ENCODE peak calls at places on chromosomes 3 and 15, in four cellular contexts. C, R, O and B are unnamed samples.
A peak's percentile ranks its signal among the peaks of the same experiment; 100 is the strongest.

GRCh38 chr15:82300883-82301282 is 38.3 kb downstream of the SAXO2 start:
- DNase-seq in O (no peak), C (no peak), R (no peak), B (no peak)

GRCh38 chr3:188947401-188947982 is 224.3 kb upstream of the TPRG1 start:
- DNase-seq in C (peak; percentile 20), O (peak; percentile 89), R (peak; percentile 82), B (peak; percentile 91)

GRCh38 chr3:149765762-149766334 is 13.6 kb upstream of the COMMD2 start:
- DNase-seq in O (no peak), R (no peak), C (no peak), B (peak; percentile 55)

GRCh38 chr15:58980351-58980939 is 7.0 kb upstream of the RNF111 start:
- DNase-seq in R (no peak), C (no peak), O (no peak), B (peak; percentile 61)

GRCh38 chr3:174408310-174408709 is 450.8 kb upstream of the NAALADL2 start:
- DNase-seq in R (no peak), O (no peak), C (no peak), B (peak; percentile 22)

GRCh38 chr3:23331141-23331935 is 128.2 kb downstream of the UBE2E2 start:
- DNase-seq in C (no peak), R (no peak), O (no peak), B (no peak)

GRCh38 chr3:38149701-38150100 is 11.2 kb downstream of the MYD88 start:
- DNase-seq in R (no peak), C (no peak), O (no peak), B (no peak)

GRCh38 chr3:131216801-131217200 is 164.8 kb upstream of the NUDT16 start:
- DNase-seq in O (no peak), R (no peak), C (no peak), B (peak; percentile 52)

GRCh38 chr3:194875581-194876402 is 190.1 kb downstream of the FAM43A start:
- DNase-seq in C (peak; percentile 9), O (no peak), R (no peak), B (no peak)

GRCh38 chr15:43939070-43939469 is 112.3 kb downstream of the WDR76 start:
- DNase-seq in O (no peak), C (no peak), R (no peak), B (no peak)

GRCh38 chr3:101845405-101845804 is 3.9 kb upstream of the NFKBIZ start:
- DNase-seq in O (no peak), C (no peak), R (no peak), B (no peak)

GRCh38 chr15:32855942-32856341 is 138.1 kb downstream of the GREM1 start:
- DNase-seq in O (no peak), R (peak; percentile 6), C (no peak), B (peak; percentile 98)

GRCh38 chr3:43747641-43748040 is 56.9 kb downstream of the ABHD5 start:
- DNase-seq in R (no peak), C (no peak), O (no peak), B (peak; percentile 65)

GRCh38 chr3:14031271-14031670 is 93.4 kb downstream of the CHCHD4 start:
- DNase-seq in O (no peak), R (no peak), C (no peak), B (no peak)

GRCh38 chr3:155217591-155217990 is 75.9 kb downstream of the STRIT1 start:
- DNase-seq in C (no peak), O (no peak), R (no peak), B (peak; percentile 73)

DNA sequence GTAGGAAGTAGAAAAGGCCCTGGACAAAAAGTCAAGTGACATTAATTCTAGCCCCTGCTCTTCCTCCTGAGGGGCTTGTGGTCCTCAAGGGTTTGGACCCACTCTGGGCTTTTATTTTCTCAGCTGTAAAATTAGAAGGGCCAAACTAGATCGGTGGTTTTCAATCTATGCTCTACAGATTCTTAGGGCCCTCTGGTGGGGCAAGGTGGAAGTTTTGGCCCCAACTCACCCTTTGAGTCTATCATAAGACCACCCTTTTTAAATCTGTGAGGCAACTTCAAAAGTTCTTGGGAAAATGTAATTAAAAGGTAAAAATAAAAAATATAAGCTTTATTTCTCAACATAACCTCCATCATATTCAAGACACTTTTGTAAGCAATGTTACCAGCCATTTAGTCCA is 25.6 kb upstream of the CFAP161 start:
- DNase-seq in C (no peak), R (no peak), O (no peak), B (no peak)
- TF ChIP-seq CTCF in C (peak; percentile 36), R (peak; percentile 41), O (no peak), B (peak; percentile 37)

DNA sequence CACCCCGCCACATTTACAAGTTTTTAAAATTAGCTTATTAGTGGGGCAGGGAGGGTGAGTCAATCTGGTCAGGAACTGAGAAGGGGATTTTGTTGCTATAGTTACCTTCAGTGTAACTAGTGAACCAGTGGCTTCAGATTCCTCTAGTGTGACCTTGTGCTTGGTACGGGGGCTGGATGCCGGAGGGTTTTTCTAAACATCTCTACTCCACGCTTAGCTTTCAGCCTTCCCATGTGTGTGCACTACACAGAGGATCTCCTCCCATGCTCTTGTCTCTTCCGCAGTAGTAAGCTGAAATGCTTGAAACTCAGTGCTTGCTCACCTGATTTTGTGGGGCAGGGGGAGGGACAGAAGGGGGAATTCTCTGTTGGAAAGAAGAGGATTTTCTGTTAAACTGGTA is 67.9 kb upstream of the AKAP13 start:
- DNase-seq in R (no peak), O (no peak), C (no peak), B (peak; percentile 67)
- H3K4me3 ChIP-seq in R (no peak overlapping the region), O (no peak overlapping the region), C (no peak overlapping the region), B (no peak overlapping the region)

GRCh38 chr15:79310985-79311900 is at the start of gene TMED3:
- DNase-seq in O (peak; percentile 87), R (peak; percentile 49), C (peak; percentile 68), B (peak; percentile 89)
- TF ChIP-seq CTCF in O (no peak), R (no peak), C (peak; percentile 19), B (peak; percentile 30)

GRCh38 chr15:64987136-64987535 is 2.6 kb downstream of the SPG21 start:
- DNase-seq in O (no peak), R (no peak), C (no peak), B (peak; percentile 38)

GRCh38 chr15:64989331-64990167 is at the start of gene SPG21:
- DNase-seq in C (peak; percentile 89), O (peak; percentile 96), R (peak; percentile 94), B (peak; percentile 95)

GRCh38 chr15:64981812-64982431 is 7.8 kb downstream of the SPG21 start:
- DNase-seq in O (no peak), C (no peak), R (no peak), B (no peak)

GRCh38 chr15:64982472-64982871 is 7.2 kb downstream of the SPG21 start:
- DNase-seq in C (no peak), R (no peak), O (no peak), B (peak; percentile 58)

GRCh38 chr15:64985382-64986033 is 4.2 kb downstream of the SPG21 start:
- DNase-seq in C (no peak), R (no peak), O (no peak), B (peak; percentile 71)
- H3K4me3 ChIP-seq in C (no peak overlapping the region), R (no peak overlapping the region), O (no peak overlapping the region), B (peak overlapping the region; percentile 10)

GRCh38 chr3:171157980-171158379 is 131.5 kb upstream of the SLC2A2 start:
- DNase-seq in C (no peak), R (no peak), O (no peak), B (no peak)

GRCh38 chr3:171155122-171155700 is 128.7 kb upstream of the SLC2A2 start:
- DNase-seq in O (no peak), C (no peak), R (no peak), B (no peak)

GRCh38 chr3:171156455-171157005 is 130.0 kb upstream of the SLC2A2 start:
- DNase-seq in C (no peak), R (peak; percentile 17), O (no peak), B (peak; percentile 76)

GRCh38 chr3:171159024-171159821 is 132.7 kb upstream of the SLC2A2 start:
- DNase-seq in C (no peak), R (no peak), O (no peak), B (no peak)

GRCh38 chr3:171157286-171157685 is 130.8 kb upstream of the SLC2A2 start:
- DNase-seq in R (peak; percentile 33), C (no peak), O (no peak), B (no peak)
- TF ChIP-seq CTCF in R (no peak), C (no peak), O (no peak), B (no peak)

DNA sequence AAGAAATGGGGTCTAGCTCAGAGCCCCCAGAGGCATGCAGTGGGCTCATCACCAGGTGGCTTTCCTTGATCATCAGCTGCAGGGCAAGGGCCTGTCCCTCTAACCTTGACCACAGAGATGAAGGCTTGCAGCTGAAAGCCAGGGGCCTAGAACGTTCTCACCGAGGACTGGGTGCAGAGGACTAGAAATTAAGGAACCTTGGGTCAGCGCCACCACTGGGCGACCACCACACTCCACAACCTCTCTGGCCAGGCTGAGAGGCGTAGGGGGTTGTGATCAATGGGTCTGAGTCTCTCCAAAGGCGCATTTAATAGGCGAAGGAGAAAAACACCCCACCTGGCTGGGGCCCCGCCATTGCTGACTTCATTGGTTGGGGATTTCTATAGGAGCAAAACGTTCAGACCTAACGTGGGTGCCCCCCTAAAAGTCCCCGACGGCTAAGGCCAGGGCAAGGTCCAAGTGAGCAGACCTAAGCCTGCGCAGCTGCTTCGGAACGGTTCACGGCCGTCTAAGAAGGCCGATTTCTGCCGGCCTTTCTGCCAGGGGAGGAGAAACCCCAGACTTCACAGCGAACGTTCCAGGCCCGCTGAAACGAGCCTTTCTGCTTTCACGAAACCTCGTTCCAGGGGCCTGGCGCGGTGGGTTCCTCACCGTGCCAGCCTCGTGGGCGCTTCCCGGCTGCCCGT is 915 bp downstream of the BCL2L10 start:
- DNase-seq in C (no peak), R (no peak), O (no peak), B (no peak)
- H3K4me3 ChIP-seq in C (peak overlapping the region; percentile 59), R (peak overlapping the region; percentile 36), O (no peak overlapping the region), B (peak overlapping the region; percentile 48)

DNA sequence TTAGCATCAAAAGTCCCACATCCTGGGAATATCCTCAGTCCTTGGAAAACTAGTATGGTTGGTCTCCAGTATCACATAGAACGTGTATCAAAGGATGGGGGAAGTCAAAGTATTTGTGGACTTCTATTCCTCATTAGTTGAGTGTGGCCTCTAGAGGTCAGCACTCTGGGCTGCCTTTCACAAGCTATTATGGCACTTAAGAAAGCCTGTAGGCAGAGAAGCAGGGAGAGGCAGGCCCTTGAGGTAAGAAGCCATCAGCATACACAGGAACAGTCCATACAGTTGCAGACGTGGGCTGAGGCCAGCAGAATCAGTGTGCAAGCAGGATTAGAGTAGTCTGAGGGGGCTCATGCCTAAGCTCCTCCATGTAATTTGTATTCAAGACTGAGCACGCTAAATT is 341.7 kb downstream of the CLSTN2 start:
- DNase-seq in R (no peak), O (no peak), C (no peak), B (peak; percentile 28)
- TF ChIP-seq CTCF in R (peak; percentile 6), O (no peak), C (no peak), B (peak; percentile 30)

GRCh38 chr3:69288161-69288895 is 97.6 kb downstream of the FRMD4B start:
- DNase-seq in O (no peak), C (no peak), R (no peak), B (no peak)
- H3K4me3 ChIP-seq in O (no peak overlapping the region), C (no peak overlapping the region), R (no peak overlapping the region), B (no peak overlapping the region)

GRCh38 chr3:54837964-54838363 is 89.9 kb downstream of the LRTM1 start:
- DNase-seq in O (no peak), R (no peak), C (no peak), B (peak; percentile 45)
- TF ChIP-seq CTCF in O (no peak), R (no peak), C (peak; percentile 17), B (peak; percentile 43)